ENCODE peak calls at places on chromosomes 1 and 21, in five cellular contexts. One of them, this sample, is unnamed.

GRCh38 chr1:35715568-35716002 is 3.1 kb downstream of the C1orf216 start:
- DNase-seq in IMR-90: peak
- DNase-seq in astrocyte of the spinal cord: peak
- DNase-seq in fibroblast of mammary gland: peak
- DNase-seq in AG10803: peak
- DNase-seq in this sample: no peak

GRCh38 chr1:207049974-207050391 is 1.0 kb downstream of the YOD1 start:
- DNase-seq in IMR-90: peak
- DNase-seq in AG10803: peak
- DNase-seq in astrocyte of the spinal cord: peak
- DNase-seq in fibroblast of mammary gland: peak
- DNase-seq in this sample: no peak

GRCh38 chr1:110309768-110310167 is 29.4 kb upstream of the RBM15 start:
- DNase-seq in AG10803: peak
- DNase-seq in astrocyte of the spinal cord: peak
- DNase-seq in fibroblast of mammary gland: peak
- DNase-seq in IMR-90: peak
- DNase-seq in this sample: peak

GRCh38 chr1:215845224-215845902 is 278.3 kb downstream of the KCTD3 start:
- DNase-seq in AG10803: peak
- DNase-seq in astrocyte of the spinal cord: peak
- DNase-seq in IMR-90: peak
- DNase-seq in fibroblast of mammary gland: peak
- DNase-seq in this sample: peak

GRCh38 chr1:25795227-25795626 is 4.8 kb upstream of the SELENON start:
- DNase-seq in astrocyte of the spinal cord: no peak
- DNase-seq in IMR-90: peak
- DNase-seq in AG10803: no peak
- DNase-seq in fibroblast of mammary gland: no peak
- DNase-seq in this sample: no peak

GRCh38 chr1:10292188-10292587 is 81.8 kb downstream of the KIF1B start:
- DNase-seq in IMR-90: no peak
- DNase-seq in astrocyte of the spinal cord: no peak
- DNase-seq in fibroblast of mammary gland: peak
- DNase-seq in AG10803: no peak
- DNase-seq in this sample: no peak

GRCh38 chr1:54248966-54249365 is 49.0 kb downstream of the MRPL37 start:
- DNase-seq in IMR-90: no peak
- DNase-seq in astrocyte of the spinal cord: peak
- DNase-seq in fibroblast of mammary gland: peak
- DNase-seq in AG10803: peak
- DNase-seq in this sample: no peak

GRCh38 chr1:154237435-154237834 is 16.7 kb downstream of the UBAP2L start:
- DNase-seq in astrocyte of the spinal cord: no peak
- DNase-seq in fibroblast of mammary gland: no peak
- DNase-seq in AG10803: no peak
- DNase-seq in IMR-90: no peak
- DNase-seq in this sample: no peak

GRCh38 chr21:24450119-24450518 is 1157.2 kb downstream of the MRPL39 start:
- DNase-seq in AG10803: no peak
- DNase-seq in astrocyte of the spinal cord: no peak
- DNase-seq in fibroblast of mammary gland: no peak
- DNase-seq in IMR-90: no peak
- DNase-seq in this sample: no peak

GRCh38 chr1:178496410-178497135 is at the start of gene CLEC20A:
- DNase-seq in IMR-90: no peak
- DNase-seq in fibroblast of mammary gland: no peak
- DNase-seq in astrocyte of the spinal cord: no peak
- DNase-seq in AG10803: no peak
- DNase-seq in this sample: no peak

GRCh38 chr1:99646885-99647284 is 972 bp downstream of the PALMD start:
- DNase-seq in fibroblast of mammary gland: no peak
- DNase-seq in IMR-90: no peak
- DNase-seq in AG10803: no peak
- DNase-seq in astrocyte of the spinal cord: no peak
- DNase-seq in this sample: no peak
- H3K4me3 ChIP-seq in fibroblast of mammary gland: no peak
- H3K4me3 ChIP-seq in IMR-90: no peak
- H3K4me3 ChIP-seq in AG10803: no peak
- H3K4me3 ChIP-seq in astrocyte of the spinal cord: peak
- H3K4me3 ChIP-seq in this sample: peak

DNA sequence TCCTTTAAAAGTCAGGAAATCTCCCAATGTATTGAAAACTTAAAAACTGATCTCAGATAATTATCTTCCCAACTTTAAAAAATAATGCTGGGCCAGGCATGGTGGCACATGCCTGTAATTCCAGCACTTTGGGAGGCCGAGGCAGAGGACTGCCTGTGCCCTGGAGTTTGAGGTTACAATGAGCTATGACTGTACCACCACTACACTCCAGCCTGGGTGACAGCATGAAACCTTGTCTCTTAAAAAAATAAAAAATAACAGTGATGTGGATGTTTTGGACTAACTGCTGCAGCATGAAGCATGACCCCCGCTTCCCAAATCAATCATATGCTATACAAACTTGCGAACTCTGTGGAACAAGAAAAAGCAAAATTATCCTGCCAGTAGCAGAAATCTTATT is 186.3 kb downstream of the RERE start:
- DNase-seq in fibroblast of mammary gland: peak
- DNase-seq in IMR-90: peak
- DNase-seq in AG10803: peak
- DNase-seq in astrocyte of the spinal cord: peak
- DNase-seq in this sample: no peak
- H3K4me3 ChIP-seq in fibroblast of mammary gland: no peak
- H3K4me3 ChIP-seq in IMR-90: no peak
- H3K4me3 ChIP-seq in AG10803: no peak
- H3K4me3 ChIP-seq in astrocyte of the spinal cord: no peak
- H3K4me3 ChIP-seq in this sample: no peak

DNA sequence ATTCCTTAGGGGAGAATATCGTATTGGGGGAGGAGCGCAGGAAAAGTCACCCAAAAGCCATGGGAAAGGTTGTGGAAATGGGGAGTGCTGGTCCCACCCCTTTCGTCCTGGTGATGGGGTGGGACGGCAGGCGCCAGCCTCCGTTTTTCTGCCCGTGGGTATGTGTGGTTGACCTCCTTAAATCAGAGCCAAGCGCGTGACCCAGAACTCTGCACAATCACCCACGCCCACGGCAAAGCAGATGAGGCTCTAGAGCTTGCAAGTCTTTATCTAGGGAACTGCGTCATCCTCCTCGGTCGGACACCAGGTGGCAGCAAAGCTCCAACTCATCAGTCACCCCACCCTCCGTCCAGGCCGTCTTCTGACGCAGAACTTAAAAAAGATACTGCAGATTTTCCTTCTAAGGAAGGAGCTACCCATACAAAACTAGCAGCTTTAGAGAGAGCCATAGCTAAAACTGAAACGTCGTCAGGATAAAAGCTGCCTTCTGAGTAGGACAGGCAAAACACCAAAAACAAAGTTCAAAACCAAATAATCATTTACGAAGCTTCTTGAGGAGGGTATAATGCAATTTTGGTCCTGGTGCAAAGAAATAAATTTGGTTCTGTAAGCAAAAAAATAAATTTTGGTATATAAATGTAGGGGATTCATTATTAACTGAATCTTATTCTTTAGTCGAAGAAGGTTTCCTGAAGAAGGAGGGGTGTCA is 62.0 kb downstream of the TBX19 start:
- DNase-seq in astrocyte of the spinal cord: peak
- DNase-seq in AG10803: peak
- DNase-seq in IMR-90: peak
- DNase-seq in fibroblast of mammary gland: peak
- DNase-seq in this sample: peak
- H3K4me3 ChIP-seq in astrocyte of the spinal cord: no peak
- H3K4me3 ChIP-seq in AG10803: peak
- H3K4me3 ChIP-seq in IMR-90: no peak
- H3K4me3 ChIP-seq in fibroblast of mammary gland: peak
- H3K4me3 ChIP-seq in this sample: peak

GRCh38 chr1:200873116-200873670 is 412 bp downstream of the GPR25 start:
- DNase-seq in fibroblast of mammary gland: no peak
- DNase-seq in IMR-90: no peak
- DNase-seq in astrocyte of the spinal cord: no peak
- DNase-seq in AG10803: no peak
- DNase-seq in this sample: no peak

GRCh38 chr1:200872446-200873115 is at the start of gene GPR25:
- DNase-seq in astrocyte of the spinal cord: no peak
- DNase-seq in AG10803: no peak
- DNase-seq in IMR-90: no peak
- DNase-seq in fibroblast of mammary gland: no peak
- DNase-seq in this sample: no peak

GRCh38 chr1:200867018-200867811 is 5.6 kb upstream of the GPR25 start:
- DNase-seq in astrocyte of the spinal cord: peak
- DNase-seq in IMR-90: peak
- DNase-seq in fibroblast of mammary gland: peak
- DNase-seq in AG10803: no peak
- DNase-seq in this sample: no peak

GRCh38 chr1:200869376-200869752 is 3.4 kb upstream of the GPR25 start:
- DNase-seq in astrocyte of the spinal cord: no peak
- DNase-seq in IMR-90: no peak
- DNase-seq in fibroblast of mammary gland: no peak
- DNase-seq in AG10803: no peak
- DNase-seq in this sample: no peak

DNA sequence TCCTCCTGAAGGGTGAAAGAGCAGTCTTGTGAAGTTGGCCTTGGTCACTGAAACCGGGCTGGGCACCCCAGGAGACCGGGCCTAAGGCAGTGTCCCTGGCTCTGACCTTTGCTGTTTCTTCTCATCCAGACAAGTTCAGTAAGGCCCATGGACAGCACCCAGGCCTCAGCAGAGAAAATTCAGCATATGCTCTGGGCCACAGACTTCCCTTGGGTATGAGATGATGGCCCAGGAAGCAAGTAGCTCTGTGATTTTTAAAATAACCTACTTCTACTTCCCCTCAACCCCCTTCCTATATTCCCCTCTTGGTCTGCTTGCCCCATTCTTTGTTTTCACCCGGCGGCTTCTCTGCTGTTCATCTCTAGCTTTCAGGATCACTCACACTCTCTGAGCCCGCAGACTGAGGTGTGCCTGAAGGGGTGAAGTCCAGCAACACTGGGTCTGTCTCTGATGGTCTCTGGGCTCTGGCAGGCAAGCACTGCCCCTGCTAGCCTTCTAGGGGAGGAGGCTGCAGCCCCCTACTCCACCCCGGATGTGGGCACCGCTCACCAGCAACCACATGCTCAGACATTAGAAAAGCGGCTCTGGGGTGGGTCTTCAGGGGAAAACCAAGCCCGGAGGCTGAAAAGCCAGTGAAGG is 2.9 kb upstream of the GPR25 start:
- DNase-seq in IMR-90: no peak
- DNase-seq in astrocyte of the spinal cord: no peak
- DNase-seq in fibroblast of mammary gland: no peak
- DNase-seq in AG10803: no peak
- DNase-seq in this sample: no peak
- H3K4me3 ChIP-seq in IMR-90: no peak
- H3K4me3 ChIP-seq in astrocyte of the spinal cord: no peak
- H3K4me3 ChIP-seq in fibroblast of mammary gland: no peak
- H3K4me3 ChIP-seq in AG10803: no peak
- H3K4me3 ChIP-seq in this sample: no peak

GRCh38 chr21:37266515-37267221 is 466 bp downstream of the VPS26C start:
- DNase-seq in AG10803: peak
- DNase-seq in fibroblast of mammary gland: peak
- DNase-seq in astrocyte of the spinal cord: peak
- DNase-seq in IMR-90: peak
- DNase-seq in this sample: no peak
- H3K4me3 ChIP-seq in AG10803: peak
- H3K4me3 ChIP-seq in fibroblast of mammary gland: peak
- H3K4me3 ChIP-seq in astrocyte of the spinal cord: peak
- H3K4me3 ChIP-seq in IMR-90: peak
- H3K4me3 ChIP-seq in this sample: peak

DNA sequence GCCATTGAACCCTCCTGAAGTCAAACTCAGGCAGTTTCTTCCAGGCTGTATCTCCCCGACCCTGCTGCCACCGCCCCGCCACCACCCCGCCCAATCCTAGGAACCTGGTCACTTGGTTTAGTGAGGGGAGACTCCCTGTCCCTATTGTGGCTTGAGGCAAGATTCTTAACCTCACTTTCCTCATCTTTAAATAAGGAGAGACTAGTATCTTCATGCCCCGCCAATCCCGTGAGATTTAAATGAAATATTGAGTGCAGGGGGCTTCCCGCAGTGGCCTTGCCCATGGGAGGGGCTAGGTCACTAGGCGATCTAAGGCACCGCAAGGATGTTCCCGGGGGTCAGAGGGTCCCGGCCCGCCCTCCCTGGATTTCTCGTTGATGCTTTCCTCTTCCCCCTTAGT is 998 bp downstream of the KDF1 start:
- DNase-seq in fibroblast of mammary gland: no peak
- DNase-seq in astrocyte of the spinal cord: no peak
- DNase-seq in AG10803: no peak
- DNase-seq in IMR-90: no peak
- DNase-seq in this sample: no peak
- H3K4me3 ChIP-seq in fibroblast of mammary gland: no peak
- H3K4me3 ChIP-seq in astrocyte of the spinal cord: no peak
- H3K4me3 ChIP-seq in AG10803: no peak
- H3K4me3 ChIP-seq in IMR-90: no peak
- H3K4me3 ChIP-seq in this sample: no peak

GRCh38 chr1:234881893-234882771 is 246.5 kb downstream of the TOMM20 start:
- DNase-seq in fibroblast of mammary gland: no peak
- DNase-seq in AG10803: no peak
- DNase-seq in astrocyte of the spinal cord: no peak
- DNase-seq in IMR-90: no peak
- DNase-seq in this sample: no peak
- H3K4me3 ChIP-seq in fibroblast of mammary gland: no peak
- H3K4me3 ChIP-seq in AG10803: no peak
- H3K4me3 ChIP-seq in astrocyte of the spinal cord: no peak
- H3K4me3 ChIP-seq in IMR-90: no peak
- H3K4me3 ChIP-seq in this sample: no peak

GRCh38 chr1:8629241-8630091 is 188.0 kb downstream of the RERE start:
- DNase-seq in fibroblast of mammary gland: peak
- DNase-seq in astrocyte of the spinal cord: peak
- DNase-seq in IMR-90: peak
- DNase-seq in AG10803: peak
- DNase-seq in this sample: no peak
- H3K4me3 ChIP-seq in fibroblast of mammary gland: no peak
- H3K4me3 ChIP-seq in astrocyte of the spinal cord: no peak
- H3K4me3 ChIP-seq in IMR-90: no peak
- H3K4me3 ChIP-seq in AG10803: no peak
- H3K4me3 ChIP-seq in this sample: no peak

GRCh38 chr1:8023995-8024313 is 2.2 kb downstream of the ERRFI1 start:
- DNase-seq in IMR-90: no peak
- DNase-seq in astrocyte of the spinal cord: no peak
- DNase-seq in fibroblast of mammary gland: no peak
- DNase-seq in AG10803: no peak
- DNase-seq in this sample: no peak
- H3K4me3 ChIP-seq in IMR-90: peak
- H3K4me3 ChIP-seq in astrocyte of the spinal cord: peak
- H3K4me3 ChIP-seq in fibroblast of mammary gland: peak
- H3K4me3 ChIP-seq in AG10803: no peak
- H3K4me3 ChIP-seq in this sample: peak